ENCODE peak calls at places on chromosomes 6 and 20, in nine cellular contexts. One of them, this sample, is unnamed. For H3K4me1, the result is how much of the 10 kb centered on the place peaks cover.

GRCh38 chr20:22499475-22500174 is 84.7 kb downstream of the FOXA2 start:
- DNase-seq in osteoblast: no peak
- DNase-seq in gastrocnemius medialis: no peak
- DNase-seq in mucosa of descending colon: peak
- DNase-seq in cardiac muscle cell: no peak
- DNase-seq in heart left ventricle: no peak
- DNase-seq in SJSA1: no peak
- DNase-seq in hepatocyte: no peak
- DNase-seq in heart right ventricle: no peak
- DNase-seq in this sample: peak

GRCh38 chr20:31569163-31570020 is 35.7 kb upstream of the ID1 start:
- DNase-seq in osteoblast: peak
- DNase-seq in gastrocnemius medialis: no peak
- DNase-seq in mucosa of descending colon: peak
- DNase-seq in cardiac muscle cell: peak
- DNase-seq in heart left ventricle: peak
- DNase-seq in SJSA1: peak
- DNase-seq in hepatocyte: peak
- DNase-seq in heart right ventricle: peak
- DNase-seq in this sample: peak

GRCh38 chr6:138600726-138601125 is 101.4 kb upstream of the NHSL1 start:
- DNase-seq in osteoblast: no peak
- DNase-seq in gastrocnemius medialis: no peak
- DNase-seq in mucosa of descending colon: no peak
- DNase-seq in cardiac muscle cell: peak
- DNase-seq in heart left ventricle: no peak
- DNase-seq in SJSA1: no peak
- DNase-seq in hepatocyte: no peak
- DNase-seq in heart right ventricle: no peak
- DNase-seq in this sample: no peak

GRCh38 chr6:137903933-137904821 is 37.1 kb downstream of the TNFAIP3 start:
- DNase-seq in osteoblast: no peak
- DNase-seq in gastrocnemius medialis: no peak
- DNase-seq in mucosa of descending colon: no peak
- DNase-seq in cardiac muscle cell: peak
- DNase-seq in heart left ventricle: no peak
- DNase-seq in SJSA1: no peak
- DNase-seq in hepatocyte: peak
- DNase-seq in heart right ventricle: no peak
- DNase-seq in this sample: no peak

GRCh38 chr6:44349904-44350649 is 7.6 kb downstream of the SPATS1 start:
- DNase-seq in osteoblast: no peak
- DNase-seq in gastrocnemius medialis: no peak
- DNase-seq in mucosa of descending colon: no peak
- DNase-seq in cardiac muscle cell: no peak
- DNase-seq in heart left ventricle: no peak
- DNase-seq in SJSA1: no peak
- DNase-seq in hepatocyte: no peak
- DNase-seq in heart right ventricle: no peak
- DNase-seq in this sample: no peak

GRCh38 chr20:63345328-63346100 is 15.6 kb downstream of the CHRNA4 start:
- DNase-seq in osteoblast: peak
- DNase-seq in gastrocnemius medialis: no peak
- DNase-seq in mucosa of descending colon: no peak
- DNase-seq in cardiac muscle cell: peak
- DNase-seq in heart left ventricle: peak
- DNase-seq in SJSA1: no peak
- DNase-seq in hepatocyte: no peak
- DNase-seq in heart right ventricle: peak
- DNase-seq in this sample: peak

GRCh38 chr6:195861-196360 is 96.4 kb upstream of the DUSP22 start:
- DNase-seq in osteoblast: no peak
- DNase-seq in gastrocnemius medialis: peak
- DNase-seq in mucosa of descending colon: peak
- DNase-seq in cardiac muscle cell: peak
- DNase-seq in heart left ventricle: peak
- DNase-seq in SJSA1: no peak
- DNase-seq in hepatocyte: peak
- DNase-seq in heart right ventricle: peak
- DNase-seq in this sample: no peak

GRCh38 chr20:44884907-44885391 is 556 bp upstream of the YWHAB start:
- DNase-seq in osteoblast: no peak
- DNase-seq in gastrocnemius medialis: no peak
- DNase-seq in mucosa of descending colon: no peak
- DNase-seq in cardiac muscle cell: no peak
- DNase-seq in heart left ventricle: no peak
- DNase-seq in SJSA1: no peak
- DNase-seq in hepatocyte: no peak
- DNase-seq in heart right ventricle: no peak
- DNase-seq in this sample: no peak

GRCh38 chr6:7974932-7975763 is 64.6 kb upstream of the TXNDC5 start:
- DNase-seq in osteoblast: peak
- DNase-seq in gastrocnemius medialis: peak
- DNase-seq in mucosa of descending colon: peak
- DNase-seq in cardiac muscle cell: peak
- DNase-seq in heart left ventricle: peak
- DNase-seq in SJSA1: peak
- DNase-seq in hepatocyte: peak
- DNase-seq in heart right ventricle: peak
- DNase-seq in this sample: peak

GRCh38 chr6:134029495-134030455 is 22.6 kb downstream of the SLC2A12 start:
- DNase-seq in osteoblast: no peak
- DNase-seq in gastrocnemius medialis: no peak
- DNase-seq in mucosa of descending colon: no peak
- DNase-seq in cardiac muscle cell: peak
- DNase-seq in heart left ventricle: no peak
- DNase-seq in SJSA1: no peak
- DNase-seq in hepatocyte: no peak
- DNase-seq in heart right ventricle: no peak
- DNase-seq in this sample: no peak

GRCh38 chr20:3911956-3912355 is 22.8 kb downstream of the PANK2 start:
- DNase-seq in osteoblast: peak
- DNase-seq in gastrocnemius medialis: no peak
- DNase-seq in mucosa of descending colon: peak
- DNase-seq in cardiac muscle cell: no peak
- DNase-seq in heart left ventricle: no peak
- DNase-seq in SJSA1: no peak
- DNase-seq in hepatocyte: no peak
- DNase-seq in heart right ventricle: no peak
- DNase-seq in this sample: no peak

GRCh38 chr6:167034056-167034455 is 34.9 kb downstream of the CEP43 start:
- DNase-seq in osteoblast: no peak
- DNase-seq in gastrocnemius medialis: no peak
- DNase-seq in mucosa of descending colon: no peak
- DNase-seq in cardiac muscle cell: no peak
- DNase-seq in heart left ventricle: no peak
- DNase-seq in SJSA1: no peak
- DNase-seq in hepatocyte: no peak
- DNase-seq in heart right ventricle: no peak
- DNase-seq in this sample: no peak

GRCh38 chr6:36314221-36315014 is 22.3 kb downstream of the BNIP5 start:
- DNase-seq in osteoblast: no peak
- DNase-seq in gastrocnemius medialis: no peak
- DNase-seq in mucosa of descending colon: no peak
- DNase-seq in cardiac muscle cell: peak
- DNase-seq in heart left ventricle: no peak
- DNase-seq in SJSA1: no peak
- DNase-seq in hepatocyte: peak
- DNase-seq in heart right ventricle: no peak
- DNase-seq in this sample: no peak

GRCh38 chr20:58897493-58897892 is 45.0 kb downstream of the GNAS start:
- DNase-seq in osteoblast: no peak
- DNase-seq in gastrocnemius medialis: no peak
- DNase-seq in mucosa of descending colon: no peak
- DNase-seq in cardiac muscle cell: no peak
- DNase-seq in heart left ventricle: no peak
- DNase-seq in SJSA1: no peak
- DNase-seq in hepatocyte: no peak
- DNase-seq in heart right ventricle: no peak
- DNase-seq in this sample: no peak

GRCh38 chr20:58900292-58900931 is 47.9 kb downstream of the GNAS start:
- DNase-seq in osteoblast: no peak
- DNase-seq in gastrocnemius medialis: no peak
- DNase-seq in mucosa of descending colon: no peak
- DNase-seq in cardiac muscle cell: peak
- DNase-seq in heart left ventricle: no peak
- DNase-seq in SJSA1: no peak
- DNase-seq in hepatocyte: peak
- DNase-seq in heart right ventricle: no peak
- DNase-seq in this sample: no peak

GRCh38 chr20:58898629-58899028 is 46.1 kb downstream of the GNAS start:
- DNase-seq in osteoblast: no peak
- DNase-seq in gastrocnemius medialis: no peak
- DNase-seq in mucosa of descending colon: no peak
- DNase-seq in cardiac muscle cell: no peak
- DNase-seq in heart left ventricle: no peak
- DNase-seq in SJSA1: no peak
- DNase-seq in hepatocyte: no peak
- DNase-seq in heart right ventricle: no peak
- DNase-seq in this sample: no peak

GRCh38 chr20:58902003-58902402 is 49.5 kb downstream of the GNAS start:
- DNase-seq in osteoblast: no peak
- DNase-seq in gastrocnemius medialis: no peak
- DNase-seq in mucosa of descending colon: no peak
- DNase-seq in cardiac muscle cell: no peak
- DNase-seq in heart left ventricle: no peak
- DNase-seq in SJSA1: no peak
- DNase-seq in hepatocyte: no peak
- DNase-seq in heart right ventricle: no peak
- DNase-seq in this sample: no peak

GRCh38 chr20:58899518-58899917 is 47.0 kb downstream of the GNAS start:
- DNase-seq in osteoblast: no peak
- DNase-seq in gastrocnemius medialis: no peak
- DNase-seq in mucosa of descending colon: no peak
- DNase-seq in cardiac muscle cell: no peak
- DNase-seq in heart left ventricle: no peak
- DNase-seq in SJSA1: no peak
- DNase-seq in hepatocyte: no peak
- DNase-seq in heart right ventricle: no peak
- DNase-seq in this sample: no peak
- H3K4me1 ChIP-seq in osteoblast: under half
- H3K4me1 ChIP-seq in gastrocnemius medialis: half or more
- H3K4me1 ChIP-seq in mucosa of descending colon: under half
- H3K4me1 ChIP-seq in cardiac muscle cell: half or more
- H3K4me1 ChIP-seq in heart left ventricle: half or more
- H3K4me1 ChIP-seq in SJSA1: under half
- H3K4me1 ChIP-seq in hepatocyte: under half
- H3K4me1 ChIP-seq in heart right ventricle: half or more
- H3K4me1 ChIP-seq in this sample: under half

DNA sequence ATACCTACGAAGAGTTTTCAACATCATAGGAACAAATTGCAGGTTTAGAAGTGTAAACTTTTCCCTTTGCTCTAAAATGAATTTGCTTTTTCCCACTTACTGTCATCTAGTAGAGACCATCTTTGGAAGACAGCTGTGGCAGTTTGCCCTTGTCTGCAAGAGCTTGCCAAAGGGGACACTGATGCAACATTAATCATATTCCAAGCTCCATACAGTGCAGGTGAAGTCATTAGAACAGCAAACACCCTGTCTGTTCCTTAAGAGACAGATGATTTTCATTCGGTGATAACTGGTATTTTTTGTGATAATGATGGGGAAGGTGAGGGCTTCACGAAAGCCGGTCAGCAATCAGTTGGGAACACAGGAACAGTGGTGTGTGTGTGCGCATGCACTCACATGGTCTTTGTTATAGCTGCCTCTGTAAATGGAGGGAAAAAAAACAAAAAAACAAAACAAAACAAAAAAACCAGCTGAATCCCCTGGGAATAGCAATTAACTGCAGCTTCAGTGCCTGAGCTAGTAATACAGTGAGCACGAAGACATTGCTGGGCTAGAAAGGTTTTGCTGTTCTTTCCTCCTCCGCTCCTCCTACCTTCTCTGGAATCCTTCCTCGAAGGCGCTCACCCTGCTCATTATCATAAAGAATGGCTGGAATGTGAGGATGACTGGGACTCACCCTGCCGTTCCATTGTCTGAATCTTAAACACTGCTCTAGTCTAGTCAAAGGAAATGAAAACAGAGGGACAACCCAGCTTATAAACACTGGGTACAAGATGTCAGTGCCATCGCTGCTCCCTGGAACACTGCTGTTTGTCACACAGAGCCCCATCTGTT is 35.2 kb upstream of the KIF13A start:
- DNase-seq in osteoblast: peak
- DNase-seq in gastrocnemius medialis: no peak
- DNase-seq in mucosa of descending colon: no peak
- DNase-seq in cardiac muscle cell: peak
- DNase-seq in heart left ventricle: no peak
- DNase-seq in SJSA1: peak
- DNase-seq in hepatocyte: peak
- DNase-seq in heart right ventricle: no peak
- DNase-seq in this sample: no peak
- H3K4me3 ChIP-seq in osteoblast: peak
- H3K4me3 ChIP-seq in gastrocnemius medialis: no peak
- H3K4me3 ChIP-seq in mucosa of descending colon: no peak
- H3K4me3 ChIP-seq in cardiac muscle cell: no peak
- H3K4me3 ChIP-seq in heart left ventricle: no peak
- H3K4me3 ChIP-seq in SJSA1: no peak
- H3K4me3 ChIP-seq in hepatocyte: no peak
- H3K4me3 ChIP-seq in heart right ventricle: no peak
- H3K4me3 ChIP-seq in this sample: no peak

GRCh38 chr20:33814238-33814712 is 3.1 kb downstream of the CHMP4B start:
- DNase-seq in osteoblast: peak
- DNase-seq in gastrocnemius medialis: no peak
- DNase-seq in mucosa of descending colon: peak
- DNase-seq in cardiac muscle cell: no peak
- DNase-seq in heart left ventricle: no peak
- DNase-seq in SJSA1: no peak
- DNase-seq in hepatocyte: no peak
- DNase-seq in heart right ventricle: no peak
- DNase-seq in this sample: no peak
- H3K4me1 ChIP-seq in osteoblast: under half
- H3K4me1 ChIP-seq in gastrocnemius medialis: half or more
- H3K4me1 ChIP-seq in mucosa of descending colon: under half
- H3K4me1 ChIP-seq in cardiac muscle cell: under half
- H3K4me1 ChIP-seq in heart left ventricle: half or more
- H3K4me1 ChIP-seq in SJSA1: under half
- H3K4me1 ChIP-seq in hepatocyte: under half
- H3K4me1 ChIP-seq in heart right ventricle: half or more
- H3K4me1 ChIP-seq in this sample: under half

DNA sequence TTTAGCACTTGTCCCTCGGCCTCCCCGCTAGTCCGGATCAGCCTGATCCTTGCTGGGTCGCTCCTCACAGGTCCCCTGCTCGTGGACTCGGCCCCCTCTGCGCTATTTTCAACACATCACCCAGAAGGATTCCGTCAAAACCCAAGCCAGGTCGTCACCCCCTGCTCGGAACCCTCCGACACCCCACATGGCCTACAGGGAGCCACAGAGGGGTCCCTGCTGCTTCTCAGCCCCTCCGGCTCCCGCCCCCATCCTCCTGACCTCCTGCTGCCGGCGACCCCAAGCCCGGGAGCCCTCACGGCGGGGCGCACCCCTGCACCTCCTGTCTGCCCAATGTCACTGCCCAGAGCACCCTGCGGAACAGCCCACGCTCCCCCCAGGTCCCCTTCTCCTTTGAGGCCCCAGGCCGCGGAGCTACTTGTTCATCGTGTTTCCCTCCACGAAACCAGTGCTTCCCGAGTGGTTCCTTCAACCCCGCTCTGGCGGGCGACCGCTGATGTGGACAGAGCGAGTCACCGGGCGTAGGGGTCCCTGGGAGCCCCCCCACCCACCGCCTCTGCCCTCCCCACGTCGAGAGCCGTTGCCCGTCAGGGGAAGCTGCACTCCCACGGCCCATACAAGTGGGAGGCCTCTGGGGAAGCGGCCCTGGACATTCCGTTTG is 638 bp upstream of the MYL9 start:
- DNase-seq in osteoblast: no peak
- DNase-seq in gastrocnemius medialis: no peak
- DNase-seq in mucosa of descending colon: no peak
- DNase-seq in cardiac muscle cell: no peak
- DNase-seq in heart left ventricle: peak
- DNase-seq in SJSA1: no peak
- DNase-seq in hepatocyte: no peak
- DNase-seq in heart right ventricle: peak
- DNase-seq in this sample: no peak
- H3K4me3 ChIP-seq in osteoblast: peak
- H3K4me3 ChIP-seq in gastrocnemius medialis: peak
- H3K4me3 ChIP-seq in mucosa of descending colon: no peak
- H3K4me3 ChIP-seq in cardiac muscle cell: peak
- H3K4me3 ChIP-seq in heart left ventricle: peak
- H3K4me3 ChIP-seq in SJSA1: peak
- H3K4me3 ChIP-seq in hepatocyte: peak
- H3K4me3 ChIP-seq in heart right ventricle: peak
- H3K4me3 ChIP-seq in this sample: peak